ENCODE peak calls at places on chromosome 19, in seven cellular contexts. H is GOT3; Z is stimulated activated CD8-positive, alpha-beta memory T cell treated with anti-CD3 and anti-CD28 coated beads, Interleukin-7, amount 100 ng/mL, for 1 hour; Y is NCI-H1105 treated with DMSO at 0.1 percent for 48 hours; F is kidney epithelial cell; G is ACHN; I is T-helper 17 cell. S is an unnamed sample.
A peak's percentile ranks its signal among the peaks of the same experiment; 100 is the strongest.

GRCh38 chr19:18590273-18591272 is 2.0 kb downstream of the REX1BD start:
- DNase-seq in G (no peak), H (no peak), F (peak; percentile 56), Y (peak; percentile 99), Z (no peak), I (no peak), S (no peak)

GRCh38 chr19:58466760-58467589 is at the start of gene ZNF324:
- DNase-seq in F (peak; percentile 81), Y (peak; percentile 93), Z (peak; percentile 95), I (peak; percentile 95), H (peak; percentile 78), G (peak; percentile 95), S (peak; percentile 93)

GRCh38 chr19:38691938-38692457 is 44.5 kb downstream of the ACTN4 start:
- DNase-seq in H (no peak), F (peak; percentile 84), G (no peak), Z (no peak), I (no peak), Y (no peak), S (peak; percentile 80)

GRCh38 chr19:34391813-34392212 is 12.4 kb upstream of the PDCD2L start:
- DNase-seq in H (no peak), I (no peak), Z (no peak), F (no peak), Y (no peak), G (no peak), S (no peak)

GRCh38 chr19:32231691-32232090 is 113.7 kb upstream of the ZNF507 start:
- DNase-seq in I (no peak), H (no peak), Z (no peak), Y (no peak), G (no peak), F (no peak), S (no peak)

GRCh38 chr19:43534811-43535761 is 2.1 kb downstream of the ZNF575 start:
- DNase-seq in Z (no peak), I (no peak), H (no peak), Y (no peak), G (peak; percentile 28), F (no peak), S (no peak)

GRCh38 chr19:32843716-32844245 is 25.8 kb downstream of the SLC7A9 start:
- DNase-seq in H (no peak), Y (no peak), Z (no peak), I (no peak), F (no peak), G (no peak), S (no peak)

GRCh38 chr19:55027472-55028337 is 10.4 kb downstream of the GP6 start:
- DNase-seq in F (no peak), G (no peak), H (no peak), I (no peak), Z (no peak), Y (no peak), S (no peak)

GRCh38 chr19:40704491-40705361 is 12.0 kb downstream of the COQ8B start:
- DNase-seq in H (no peak), I (no peak), F (no peak), Z (no peak), G (no peak), Y (no peak), S (no peak)